ENCODE peak calls at places on chromosomes 4 and X, in five cellular contexts. H is HepG2, V is upper lobe of left lung, Z is stomach, L is endothelial cell of umbilical vein. C is an unnamed sample.

GRCh38 chr4:112282860-112283667 is 2.6 kb downstream of the TIFA start:
- DNase-seq in H (peak; percentile 73), V (no peak), Z (no peak), L (no peak), C (no peak)

GRCh38 chr4:113958766-113959540 is 20.5 kb downstream of the ARSJ start:
- DNase-seq in H (peak; percentile 74), V (no peak), Z (no peak), L (peak; percentile 95), C (no peak)

GRCh38 chrX:107716045-107716684 is 59.4 kb downstream of the TSC22D3 start:
- DNase-seq in H (no peak), V (peak; percentile 89), Z (no peak), L (peak; percentile 32), C (no peak)

GRCh38 chr4:102868153-102868781 is 525 bp upstream of the CISD2 start:
- DNase-seq in H (no peak), V (peak; percentile 38), Z (no peak), L (no peak), C (no peak)

GRCh38 chr4:79467246-79467932 is 59.4 kb upstream of the GK2 start:
- DNase-seq in H (no peak), V (no peak), Z (no peak), L (no peak), C (no peak)

GRCh38 chr4:150818661-150819060 is 196.4 kb downstream of the LRBA start:
- DNase-seq in H (no peak), V (no peak), Z (no peak), L (peak; percentile 49), C (no peak)

GRCh38 chrX:53950130-53950733 is 94.0 kb downstream of the PHF8 start:
- DNase-seq in H (no peak), V (no peak), Z (no peak), L (no peak), C (no peak)

GRCh38 chrX:125205918-125206665 is 113.6 kb upstream of the TEX13C start:
- DNase-seq in H (no peak), V (peak; percentile 8), Z (no peak), L (no peak), C (no peak)

GRCh38 chrX:137428777-137429564 is 137.0 kb upstream of the ZIC3 start:
- DNase-seq in H (no peak), V (peak; percentile 42), Z (no peak), L (no peak), C (no peak)

GRCh38 chr4:41142946-41143720 is 71.2 kb downstream of the APBB2 start:
- DNase-seq in H (no peak), V (no peak), Z (peak; percentile 62), L (peak; percentile 62), C (no peak)

GRCh38 chrX:33160273-33160672 is 51.1 kb downstream of the DMD start:
- DNase-seq in H (no peak), V (no peak), Z (no peak), L (no peak), C (no peak)

GRCh38 chrX:72123471-72124185 is 8.1 kb downstream of the RTL5 start:
- DNase-seq in H (no peak), V (no peak), Z (no peak), L (peak; percentile 52), C (no peak)

GRCh38 chrX:124086411-124086810 is 124.9 kb downstream of the STAG2 start:
- DNase-seq in H (no peak), V (no peak), Z (no peak), L (no peak), C (no peak)

GRCh38 chr4:147975325-147975724 is 243.4 kb downstream of the ARHGAP10 start:
- DNase-seq in H (no peak), V (no peak), Z (no peak), L (no peak), C (no peak)

GRCh38 chrX:40130207-40130606 is 32.4 kb upstream of the BCOR start:
- DNase-seq in H (no peak), V (no peak), Z (no peak), L (no peak), C (no peak)

GRCh38 chrX:107571296-107571998 is 56.9 kb upstream of the PRPS1 start:
- DNase-seq in H (peak; percentile 1), V (no peak), Z (peak; percentile 38), L (peak; percentile 5), C (no peak)

GRCh38 chr4:104128850-104129213 is 365.9 kb downstream of the CXXC4 start:
- DNase-seq in H (peak; percentile 87), V (no peak), Z (no peak), L (no peak), C (no peak)

GRCh38 chrX:69285881-69286545 is 120.8 kb upstream of the PJA1 start:
- DNase-seq in H (no peak), V (peak; percentile 91), Z (peak; percentile 67), L (no peak), C (peak; percentile 55)

GRCh38 chr4:139177888-139178609 is 1.0 kb upstream of the ELF2 start:
- DNase-seq in H (peak; percentile 86), V (peak; percentile 98), Z (peak; percentile 96), L (peak; percentile 96), C (peak; percentile 96)

GRCh38 chr4:704198-704891 is 1.3 kb upstream of the PCGF3 start:
- DNase-seq in H (no peak), V (peak; percentile 88), Z (no peak), L (no peak), C (no peak)

GRCh38 chrX:72003811-72004750 is 93.4 kb downstream of the NHSL2 start:
- DNase-seq in H (no peak), V (peak; percentile 44), Z (peak; percentile 44), L (peak; percentile 45), C (peak; percentile 35)

GRCh38 chr4:8594097-8595038 is 1.8 kb downstream of the CPZ start:
- DNase-seq in H (peak; percentile 75), V (peak; percentile 42), Z (peak; percentile 58), L (peak; percentile 53), C (no peak)

GRCh38 chr4:121939690-121940089 is 12.2 kb downstream of the TRPC3 start:
- DNase-seq in H (no peak), V (no peak), Z (no peak), L (no peak), C (no peak)

GRCh38 chrX:129932792-129933321 is 26.9 kb downstream of the UTP14A start:
- DNase-seq in H (no peak), V (no peak), Z (no peak), L (no peak), C (no peak)

GRCh38 chrX:133985164-133986007 is at the start of gene GPC3:
- DNase-seq in H (peak; percentile 73), V (peak; percentile 87), Z (peak; percentile 39), L (peak; percentile 8), C (no peak)

GRCh38 chrX:148271263-148271662 is 229.2 kb upstream of the AFF2 start:
- DNase-seq in H (no peak), V (no peak), Z (no peak), L (no peak), C (no peak)

GRCh38 chr4:7425171-7425570 is 9.6 kb downstream of the PSAPL1 start:
- DNase-seq in H (no peak), V (no peak), Z (peak; percentile 22), L (no peak), C (no peak)

GRCh38 chr4:165827018-165827417 is 46.0 kb upstream of the TLL1 start:
- DNase-seq in H (no peak), V (no peak), Z (no peak), L (no peak), C (no peak)

DNA sequence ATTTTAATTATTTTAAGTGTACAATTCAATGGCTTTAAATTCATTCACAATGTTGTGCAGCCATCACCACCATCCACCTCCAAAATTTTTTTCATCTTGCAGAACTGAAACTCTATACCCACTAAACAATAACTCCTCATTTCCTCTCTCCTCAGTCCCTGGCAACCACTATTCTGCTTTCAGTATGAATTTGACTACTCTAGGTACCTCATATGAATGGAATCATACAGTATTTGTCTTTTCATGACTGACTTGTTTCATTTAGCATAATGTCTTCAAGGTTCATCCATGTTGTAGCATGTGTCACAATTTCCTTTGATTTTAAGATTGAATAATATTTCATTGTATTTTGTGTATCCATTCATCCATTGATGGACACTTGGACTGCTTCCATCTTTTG is 46.9 kb downstream of the KIF4A start:
- DNase-seq in H (no peak), V (no peak), Z (no peak), L (no peak), C (no peak)
- H3K27ac ChIP-seq in H (no peak overlapping the region), V (no peak overlapping the region), Z (no peak overlapping the region), L (no peak overlapping the region), C (no peak overlapping the region)

DNA sequence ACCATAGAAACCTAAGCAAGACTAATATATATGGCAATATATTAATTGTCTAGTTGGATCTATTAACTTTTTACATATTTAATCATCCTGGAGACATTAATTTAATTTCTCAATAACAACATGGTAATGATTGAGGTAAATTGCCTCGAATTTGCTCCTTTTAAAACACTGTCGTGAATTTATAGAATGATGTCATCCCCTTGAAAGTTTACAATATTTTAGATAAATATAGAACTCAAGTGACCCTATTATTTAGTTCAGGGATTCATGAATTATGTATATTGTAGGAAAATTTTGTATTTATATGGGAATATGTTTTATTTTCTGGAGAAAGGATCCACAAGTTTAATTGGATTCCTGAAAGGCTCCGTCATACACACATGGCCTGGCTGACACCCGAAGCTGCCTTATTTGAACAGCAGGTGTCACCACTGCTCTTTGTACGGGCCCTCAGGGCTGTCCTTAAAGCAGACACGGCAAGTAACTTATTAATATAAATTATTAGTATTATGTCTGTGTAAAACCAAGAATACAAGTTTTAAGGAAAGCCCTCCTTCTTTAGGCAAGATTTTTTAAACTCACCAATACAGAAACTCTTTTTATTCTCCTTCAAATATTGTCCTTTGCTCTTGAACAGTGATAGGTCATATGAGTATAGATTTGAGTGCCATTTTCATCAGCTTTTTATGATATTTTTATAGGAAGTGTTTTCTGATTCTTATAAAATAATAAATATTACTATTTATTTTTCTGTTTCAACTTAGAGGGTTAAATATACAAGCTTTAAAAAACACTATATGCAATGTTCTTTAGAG is 1.9 kb upstream of the PLRG1 start:
- DNase-seq in H (peak; percentile 74), V (no peak), Z (peak; percentile 78), L (peak; percentile 84), C (peak; percentile 82)
- TF ChIP-seq POLR2AphosphoS5 in H (no peak), V (no peak), Z (peak; percentile 15), L (no peak), C (peak; percentile 31)

GRCh38 chr4:124710253-124710849 is 2.2 kb downstream of the ANKRD50 start:
- DNase-seq in H (no peak), V (no peak), Z (no peak), L (peak; percentile 53), C (no peak)

GRCh38 chr4:124711469-124712416 is 789 bp downstream of the ANKRD50 start:
- DNase-seq in H (peak; percentile 41), V (no peak), Z (peak; percentile 55), L (peak; percentile 77), C (peak; percentile 27)

GRCh38 chr4:124712417-124713212 is at the start of gene ANKRD50:
- DNase-seq in H (peak; percentile 74), V (peak; percentile 97), Z (peak; percentile 83), L (peak; percentile 96), C (peak; percentile 85)

GRCh38 chr4:124710911-124711310 is 1.6 kb downstream of the ANKRD50 start:
- DNase-seq in H (no peak), V (no peak), Z (peak; percentile 31), L (peak; percentile 50), C (no peak)

DNA sequence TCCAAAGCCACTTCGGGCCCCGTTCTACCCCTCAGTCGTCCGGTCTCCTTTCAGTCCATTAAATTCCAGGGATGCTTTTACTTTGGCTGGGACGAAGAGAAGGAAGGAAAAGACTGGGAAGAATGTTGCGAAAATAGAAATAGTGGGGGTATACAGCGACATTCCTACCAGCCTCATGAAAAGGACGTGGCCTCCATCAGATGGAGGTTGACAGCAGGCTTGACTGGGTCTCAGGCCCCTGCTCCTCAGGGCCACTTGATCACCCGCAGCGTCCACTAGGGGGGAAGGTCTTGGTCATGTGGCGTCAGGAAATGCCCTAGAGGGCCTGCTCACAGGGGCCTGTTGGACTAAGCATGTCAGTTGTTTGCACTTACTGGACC is 671 bp upstream of the ANKRD50 start:
- DNase-seq in H (peak; percentile 80), V (peak; percentile 5), Z (peak; percentile 51), L (peak; percentile 81), C (peak; percentile 64)
- H3K4me3 ChIP-seq in H (peak overlapping the region; percentile 72), V (peak overlapping the region; percentile 4), Z (peak overlapping the region; percentile 84), L (peak overlapping the region; percentile 69), C (peak overlapping the region; percentile 67)

GRCh38 chrX:48715066-48715465 is 18.5 kb downstream of the SUV39H1 start:
- DNase-seq in H (no peak), V (no peak), Z (no peak), L (no peak), C (no peak)
- H3K27ac ChIP-seq in H (peak overlapping the region; percentile 100), V (no peak overlapping the region), Z (no peak overlapping the region), L (no peak overlapping the region), C (no peak overlapping the region)